ENCODE peak calls at places on chromosomes 13 and 19, in seven cellular contexts. One of them, this sample, is unnamed.

GRCh38 chr13:44302233-44302632 is 71.4 kb upstream of the SERP2 start:
- DNase-seq in fibroblast of mammary gland: peak
- DNase-seq in cardiac fibroblast: no peak
- DNase-seq in kidney epithelial cell: no peak
- DNase-seq in fibroblast of the aortic adventitia: peak
- DNase-seq in suprapubic skin: no peak
- DNase-seq in lower leg skin: no peak
- DNase-seq in this sample: no peak

GRCh38 chr13:46354143-46355087 is 32.6 kb downstream of the RUBCNL start:
- DNase-seq in suprapubic skin: no peak
- DNase-seq in cardiac fibroblast: peak
- DNase-seq in fibroblast of mammary gland: peak
- DNase-seq in fibroblast of the aortic adventitia: peak
- DNase-seq in kidney epithelial cell: peak
- DNase-seq in lower leg skin: no peak
- DNase-seq in this sample: peak

GRCh38 chr13:27375686-27376326 is 48.6 kb upstream of the GTF3A start:
- DNase-seq in kidney epithelial cell: no peak
- DNase-seq in lower leg skin: no peak
- DNase-seq in suprapubic skin: peak
- DNase-seq in fibroblast of the aortic adventitia: peak
- DNase-seq in cardiac fibroblast: peak
- DNase-seq in fibroblast of mammary gland: peak
- DNase-seq in this sample: peak

GRCh38 chr19:8050274-8051096 is 2.1 kb upstream of the CCL25 start:
- DNase-seq in fibroblast of mammary gland: peak
- DNase-seq in kidney epithelial cell: peak
- DNase-seq in suprapubic skin: peak
- DNase-seq in lower leg skin: peak
- DNase-seq in fibroblast of the aortic adventitia: peak
- DNase-seq in cardiac fibroblast: peak
- DNase-seq in this sample: peak

GRCh38 chr19:13013649-13014048 is 18.4 kb downstream of the NFIX start:
- DNase-seq in cardiac fibroblast: no peak
- DNase-seq in kidney epithelial cell: no peak
- DNase-seq in lower leg skin: no peak
- DNase-seq in suprapubic skin: no peak
- DNase-seq in fibroblast of the aortic adventitia: peak
- DNase-seq in fibroblast of mammary gland: peak
- DNase-seq in this sample: no peak

GRCh38 chr13:20285530-20285929 is 53.4 kb upstream of the GJB6 start:
- DNase-seq in fibroblast of mammary gland: no peak
- DNase-seq in fibroblast of the aortic adventitia: no peak
- DNase-seq in lower leg skin: no peak
- DNase-seq in kidney epithelial cell: no peak
- DNase-seq in suprapubic skin: no peak
- DNase-seq in cardiac fibroblast: no peak
- DNase-seq in this sample: no peak

GRCh38 chr19:35716735-35716984 is 1.1 kb upstream of the KMT2B start:
- DNase-seq in fibroblast of mammary gland: no peak
- DNase-seq in cardiac fibroblast: no peak
- DNase-seq in kidney epithelial cell: no peak
- DNase-seq in suprapubic skin: no peak
- DNase-seq in fibroblast of the aortic adventitia: no peak
- DNase-seq in lower leg skin: no peak
- DNase-seq in this sample: no peak

GRCh38 chr13:37208052-37208451 is 102.6 kb upstream of the CSNK1A1L start:
- DNase-seq in fibroblast of mammary gland: no peak
- DNase-seq in suprapubic skin: no peak
- DNase-seq in cardiac fibroblast: no peak
- DNase-seq in fibroblast of the aortic adventitia: no peak
- DNase-seq in lower leg skin: no peak
- DNase-seq in kidney epithelial cell: no peak
- DNase-seq in this sample: peak

GRCh38 chr19:41476583-41476982 is 33.6 kb downstream of the ERICH4 start:
- DNase-seq in kidney epithelial cell: no peak
- DNase-seq in lower leg skin: no peak
- DNase-seq in fibroblast of mammary gland: no peak
- DNase-seq in fibroblast of the aortic adventitia: no peak
- DNase-seq in suprapubic skin: no peak
- DNase-seq in cardiac fibroblast: no peak
- DNase-seq in this sample: no peak

GRCh38 chr13:24511019-24511823 is 1.4 kb downstream of the PARP4 start:
- DNase-seq in suprapubic skin: no peak
- DNase-seq in kidney epithelial cell: peak
- DNase-seq in cardiac fibroblast: peak
- DNase-seq in lower leg skin: no peak
- DNase-seq in fibroblast of mammary gland: peak
- DNase-seq in fibroblast of the aortic adventitia: peak
- DNase-seq in this sample: peak

GRCh38 chr13:79508224-79508961 is 27.4 kb downstream of the NDFIP2 start:
- DNase-seq in fibroblast of mammary gland: peak
- DNase-seq in lower leg skin: no peak
- DNase-seq in cardiac fibroblast: peak
- DNase-seq in suprapubic skin: no peak
- DNase-seq in fibroblast of the aortic adventitia: peak
- DNase-seq in kidney epithelial cell: no peak
- DNase-seq in this sample: no peak

GRCh38 chr13:66888698-66889097 is 341.4 kb downstream of the PCDH9 start:
- DNase-seq in kidney epithelial cell: no peak
- DNase-seq in fibroblast of mammary gland: peak
- DNase-seq in lower leg skin: no peak
- DNase-seq in cardiac fibroblast: peak
- DNase-seq in suprapubic skin: no peak
- DNase-seq in fibroblast of the aortic adventitia: no peak
- DNase-seq in this sample: peak

GRCh38 chr13:74035881-74036280 is 98.3 kb downstream of the KLF12 start:
- DNase-seq in cardiac fibroblast: no peak
- DNase-seq in fibroblast of mammary gland: no peak
- DNase-seq in lower leg skin: no peak
- DNase-seq in kidney epithelial cell: no peak
- DNase-seq in fibroblast of the aortic adventitia: no peak
- DNase-seq in suprapubic skin: no peak
- DNase-seq in this sample: no peak

GRCh38 chr13:95865080-95865597 is 188.1 kb downstream of the UGGT2 start:
- DNase-seq in suprapubic skin: no peak
- DNase-seq in fibroblast of the aortic adventitia: no peak
- DNase-seq in cardiac fibroblast: no peak
- DNase-seq in fibroblast of mammary gland: no peak
- DNase-seq in kidney epithelial cell: no peak
- DNase-seq in lower leg skin: no peak
- DNase-seq in this sample: peak

GRCh38 chr13:31195616-31196015 is 4.2 kb upstream of the B3GLCT start:
- DNase-seq in cardiac fibroblast: no peak
- DNase-seq in lower leg skin: no peak
- DNase-seq in suprapubic skin: no peak
- DNase-seq in fibroblast of the aortic adventitia: no peak
- DNase-seq in fibroblast of mammary gland: no peak
- DNase-seq in kidney epithelial cell: no peak
- DNase-seq in this sample: no peak

GRCh38 chr19:3556978-3557460 is 367 bp downstream of the MFSD12 start:
- DNase-seq in lower leg skin: no peak
- DNase-seq in cardiac fibroblast: no peak
- DNase-seq in kidney epithelial cell: no peak
- DNase-seq in suprapubic skin: no peak
- DNase-seq in fibroblast of mammary gland: no peak
- DNase-seq in fibroblast of the aortic adventitia: no peak
- DNase-seq in this sample: peak

GRCh38 chr19:56170261-56170660 is 5.5 kb upstream of the GALP start:
- DNase-seq in kidney epithelial cell: peak
- DNase-seq in fibroblast of mammary gland: peak
- DNase-seq in suprapubic skin: no peak
- DNase-seq in cardiac fibroblast: no peak
- DNase-seq in fibroblast of the aortic adventitia: no peak
- DNase-seq in lower leg skin: no peak
- DNase-seq in this sample: peak

GRCh38 chr13:79522583-79522982 is 41.6 kb downstream of the NDFIP2 start:
- DNase-seq in fibroblast of the aortic adventitia: peak
- DNase-seq in cardiac fibroblast: peak
- DNase-seq in kidney epithelial cell: no peak
- DNase-seq in suprapubic skin: no peak
- DNase-seq in lower leg skin: peak
- DNase-seq in fibroblast of mammary gland: peak
- DNase-seq in this sample: peak

GRCh38 chr19:45677351-45678230 is 9.6 kb downstream of the GIPR start:
- DNase-seq in cardiac fibroblast: peak
- DNase-seq in kidney epithelial cell: peak
- DNase-seq in lower leg skin: peak
- DNase-seq in suprapubic skin: peak
- DNase-seq in fibroblast of the aortic adventitia: peak
- DNase-seq in fibroblast of mammary gland: peak
- DNase-seq in this sample: peak

GRCh38 chr19:13781547-13781946 is 7.3 kb downstream of the C19orf53 start:
- DNase-seq in fibroblast of mammary gland: peak
- DNase-seq in cardiac fibroblast: peak
- DNase-seq in lower leg skin: peak
- DNase-seq in suprapubic skin: peak
- DNase-seq in fibroblast of the aortic adventitia: peak
- DNase-seq in kidney epithelial cell: no peak
- DNase-seq in this sample: peak

GRCh38 chr13:105441406-105441805 is 1094.1 kb downstream of the EFNB2 start:
- DNase-seq in kidney epithelial cell: no peak
- DNase-seq in cardiac fibroblast: no peak
- DNase-seq in fibroblast of the aortic adventitia: no peak
- DNase-seq in lower leg skin: no peak
- DNase-seq in fibroblast of mammary gland: no peak
- DNase-seq in suprapubic skin: no peak
- DNase-seq in this sample: peak

GRCh38 chr13:65932013-65932412 is 1298.1 kb downstream of the PCDH9 start:
- DNase-seq in suprapubic skin: no peak
- DNase-seq in fibroblast of mammary gland: no peak
- DNase-seq in cardiac fibroblast: no peak
- DNase-seq in fibroblast of the aortic adventitia: no peak
- DNase-seq in kidney epithelial cell: no peak
- DNase-seq in lower leg skin: no peak
- DNase-seq in this sample: no peak

GRCh38 chr13:52009985-52010384 is 1.3 kb downstream of the ATP7B start:
- DNase-seq in fibroblast of the aortic adventitia: no peak
- DNase-seq in cardiac fibroblast: no peak
- DNase-seq in fibroblast of mammary gland: no peak
- DNase-seq in kidney epithelial cell: no peak
- DNase-seq in lower leg skin: no peak
- DNase-seq in suprapubic skin: no peak
- DNase-seq in this sample: no peak

DNA sequence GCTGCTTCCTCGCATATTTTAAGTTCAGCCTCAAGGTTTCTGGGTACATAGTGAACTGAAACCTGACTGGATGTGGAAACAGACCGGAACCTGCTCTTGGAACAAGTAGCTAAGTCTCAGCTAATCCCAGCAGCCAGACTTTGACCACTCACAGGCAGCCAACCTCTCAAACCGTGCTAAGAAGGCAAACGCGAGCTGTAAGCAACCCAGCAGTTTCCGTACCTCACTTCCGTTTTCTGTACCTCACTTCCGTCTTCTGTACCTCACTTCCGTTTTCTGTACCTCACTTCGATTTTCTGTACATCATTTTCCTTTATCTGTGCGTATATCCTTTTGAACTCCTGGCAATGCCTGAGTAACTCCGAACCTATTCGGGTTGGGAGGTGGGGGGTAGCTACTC is 96.8 kb downstream of the SUCLA2 start:
- DNase-seq in kidney epithelial cell: no peak
- DNase-seq in fibroblast of the aortic adventitia: no peak
- DNase-seq in cardiac fibroblast: no peak
- DNase-seq in lower leg skin: no peak
- DNase-seq in fibroblast of mammary gland: no peak
- DNase-seq in suprapubic skin: no peak
- DNase-seq in this sample: no peak
- H3K4me3 ChIP-seq in kidney epithelial cell: no peak
- H3K4me3 ChIP-seq in fibroblast of the aortic adventitia: no peak
- H3K4me3 ChIP-seq in cardiac fibroblast: no peak
- H3K4me3 ChIP-seq in lower leg skin: no peak
- H3K4me3 ChIP-seq in fibroblast of mammary gland: peak
- H3K4me3 ChIP-seq in suprapubic skin: no peak
- H3K4me3 ChIP-seq in this sample: peak

GRCh38 chr19:49127674-49128544 is 8.6 kb downstream of the PPFIA3 start:
- DNase-seq in suprapubic skin: peak
- DNase-seq in kidney epithelial cell: peak
- DNase-seq in fibroblast of the aortic adventitia: peak
- DNase-seq in fibroblast of mammary gland: peak
- DNase-seq in cardiac fibroblast: peak
- DNase-seq in lower leg skin: peak
- DNase-seq in this sample: peak
- TF ChIP-seq CTCF in suprapubic skin: peak
- TF ChIP-seq CTCF in kidney epithelial cell: no peak
- TF ChIP-seq CTCF in fibroblast of the aortic adventitia: peak
- TF ChIP-seq CTCF in fibroblast of mammary gland: no peak
- TF ChIP-seq CTCF in cardiac fibroblast: peak
- TF ChIP-seq CTCF in lower leg skin: no peak
- TF ChIP-seq CTCF in this sample: no peak

GRCh38 chr19:50314724-50315700 is 14.2 kb downstream of the KCNC3 start:
- DNase-seq in fibroblast of the aortic adventitia: no peak
- DNase-seq in lower leg skin: no peak
- DNase-seq in fibroblast of mammary gland: no peak
- DNase-seq in suprapubic skin: no peak
- DNase-seq in kidney epithelial cell: no peak
- DNase-seq in cardiac fibroblast: no peak
- DNase-seq in this sample: no peak
- H3K4me3 ChIP-seq in fibroblast of the aortic adventitia: no peak
- H3K4me3 ChIP-seq in lower leg skin: no peak
- H3K4me3 ChIP-seq in fibroblast of mammary gland: no peak
- H3K4me3 ChIP-seq in suprapubic skin: no peak
- H3K4me3 ChIP-seq in kidney epithelial cell: no peak
- H3K4me3 ChIP-seq in cardiac fibroblast: no peak
- H3K4me3 ChIP-seq in this sample: no peak

GRCh38 chr19:17716309-17716929 is 2.9 kb upstream of the MAP1S start:
- DNase-seq in cardiac fibroblast: no peak
- DNase-seq in suprapubic skin: no peak
- DNase-seq in kidney epithelial cell: no peak
- DNase-seq in fibroblast of mammary gland: no peak
- DNase-seq in fibroblast of the aortic adventitia: no peak
- DNase-seq in lower leg skin: no peak
- DNase-seq in this sample: no peak
- TF ChIP-seq CTCF in cardiac fibroblast: peak
- TF ChIP-seq CTCF in suprapubic skin: no peak
- TF ChIP-seq CTCF in kidney epithelial cell: no peak
- TF ChIP-seq CTCF in fibroblast of mammary gland: peak
- TF ChIP-seq CTCF in fibroblast of the aortic adventitia: peak
- TF ChIP-seq CTCF in lower leg skin: no peak
- TF ChIP-seq CTCF in this sample: peak

GRCh38 chr19:47805313-47805712 is 962 bp upstream of the TPRX1 start:
- DNase-seq in fibroblast of the aortic adventitia: no peak
- DNase-seq in cardiac fibroblast: no peak
- DNase-seq in kidney epithelial cell: no peak
- DNase-seq in fibroblast of mammary gland: no peak
- DNase-seq in lower leg skin: no peak
- DNase-seq in suprapubic skin: no peak
- DNase-seq in this sample: no peak
- H3K4me3 ChIP-seq in fibroblast of the aortic adventitia: no peak
- H3K4me3 ChIP-seq in cardiac fibroblast: no peak
- H3K4me3 ChIP-seq in kidney epithelial cell: no peak
- H3K4me3 ChIP-seq in fibroblast of mammary gland: no peak
- H3K4me3 ChIP-seq in lower leg skin: no peak
- H3K4me3 ChIP-seq in suprapubic skin: no peak
- H3K4me3 ChIP-seq in this sample: no peak